ENCODE peak calls at places on chromosomes 12 and 14, in eight cellular contexts. S is omental fat pad; A is WTC11; M is naive thymus-derived CD4-positive, alpha-beta T cell; E is upper lobe of right lung; T is activated T-cell treated with anti-CD3 and anti-CD28 coated beads, Interleukin-2, amount 50 U/mL, for 4 hours; R is activated CD8-positive, alpha-beta memory T cell treated with anti-CD3 and anti-CD28 coated beads, Interleukin-2, amount 10 ng/mL, durations not matched to agents 7 days and 5 days; V is mucosa of descending colon. Y is an unnamed sample.

GRCh38 chr12:124457287-124458219 is 109.9 kb downstream of the NCOR2 start:
- ATAC-seq in A (no peak), E (peak; percentile 71), T (peak; percentile 32), R (peak; percentile 46), M (peak; percentile 67), S (peak; percentile 88), V (peak; percentile 24), Y (peak; percentile 57)

GRCh38 chr12:39510001-39510400 is 67.1 kb upstream of the KIF21A start:
- ATAC-seq in T (no peak), S (no peak), V (no peak), M (no peak), A (no peak), E (peak; percentile 16), R (no peak), Y (no peak)

GRCh38 chr12:104596876-104597833 is 140.4 kb downstream of the CHST11 start:
- ATAC-seq in V (no peak), S (no peak), M (no peak), R (no peak), A (no peak), T (no peak), E (no peak), Y (no peak)

GRCh38 chr14:23421594-23421993 is 13.5 kb upstream of the MYH6 start:
- ATAC-seq in M (no peak), A (no peak), S (no peak), T (peak; percentile 37), R (peak; percentile 73), V (no peak), E (no peak), Y (peak; percentile 92)

GRCh38 chr12:67483871-67484554 is 164.5 kb upstream of the DYRK2 start:
- ATAC-seq in M (no peak), R (no peak), A (no peak), S (no peak), T (peak; percentile 21), V (peak; percentile 31), E (peak; percentile 56), Y (peak; percentile 55)

GRCh38 chr14:91454155-91454554 is 36.5 kb upstream of the CCDC88C start:
- ATAC-seq in A (no peak), R (no peak), E (no peak), M (no peak), S (no peak), V (peak; percentile 7), T (no peak), Y (no peak)

GRCh38 chr12:50715174-50715573 is 48.7 kb upstream of the ATF1 start:
- ATAC-seq in A (no peak), R (no peak), S (no peak), E (peak; percentile 56), V (no peak), M (no peak), T (no peak), Y (no peak)

GRCh38 chr12:27199638-27200300 is 44.3 kb upstream of the STK38L start:
- ATAC-seq in E (no peak), M (no peak), V (no peak), A (no peak), S (no peak), T (no peak), R (no peak), Y (peak; percentile 82)

GRCh38 chr12:42583017-42583416 is 6.5 kb downstream of the PRICKLE1 start:
- ATAC-seq in E (no peak), R (no peak), T (no peak), M (no peak), A (no peak), V (no peak), S (no peak), Y (no peak)

GRCh38 chr12:45310627-45310968 is 94.7 kb downstream of the ANO6 start:
- ATAC-seq in S (no peak), R (no peak), M (no peak), E (no peak), T (no peak), V (no peak), A (no peak), Y (no peak)

GRCh38 chr12:20101046-20101445 is 267.3 kb upstream of the PDE3A start:
- ATAC-seq in R (no peak), V (no peak), E (peak; percentile 33), M (no peak), A (no peak), S (no peak), T (no peak), Y (no peak)

GRCh38 chr12:53618340-53618739 is 7.8 kb downstream of the ATF7 start:
- ATAC-seq in A (no peak), R (peak; percentile 51), M (no peak), E (no peak), V (peak; percentile 34), S (no peak), T (no peak), Y (no peak)

GRCh38 chr12:128637616-128638606 is 185.8 kb downstream of the SLC15A4 start:
- ATAC-seq in E (no peak), R (no peak), T (no peak), A (no peak), S (no peak), V (peak; percentile 88), M (no peak), Y (no peak)

GRCh38 chr12:31406345-31406744 is 80.4 kb upstream of the SINHCAF start:
- ATAC-seq in M (no peak), S (no peak), A (no peak), R (no peak), E (no peak), T (no peak), V (no peak), Y (no peak)

GRCh38 chr14:96160030-96160912 is 44.4 kb upstream of the BDKRB2 start:
- ATAC-seq in S (no peak), E (no peak), M (no peak), T (no peak), A (no peak), V (peak; percentile 81), R (no peak), Y (no peak)

GRCh38 chr14:55123101-55123500 is 6.0 kb upstream of the LGALS3 start:
- ATAC-seq in E (peak; percentile 25), A (no peak), S (peak; percentile 83), M (no peak), V (no peak), R (no peak), T (no peak), Y (no peak)

GRCh38 chr12:111429760-111430417 is 24.2 kb downstream of the SH2B3 start:
- ATAC-seq in S (no peak), T (peak; percentile 16), A (no peak), M (peak; percentile 42), R (peak; percentile 45), V (no peak), E (no peak), Y (peak; percentile 25)